ENCODE peak calls at places on chromosomes 16 and 17, in four cellular contexts. F is fibroblast of the aortic adventitia, L is cardiac muscle cell, I is tibial nerve. H is an unnamed sample.

GRCh38 chr17:77214743-77215142 is 74.0 kb downstream of the SEC14L1 start:
- DNase-seq in F (peak; percentile 34), L (peak; percentile 44), I (no peak), H (peak; percentile 32)

GRCh38 chr16:82456683-82457082 is 170.1 kb upstream of the CDH13 start:
- DNase-seq in F (peak; percentile 51), L (peak; percentile 65), I (no peak), H (peak; percentile 15)

GRCh38 chr16:66547101-66547989 is 2.6 kb downstream of the TK2 start:
- DNase-seq in F (no peak), L (no peak), I (no peak), H (no peak)

GRCh38 chr16:12271006-12271405 is 294.5 kb downstream of the SNX29 start:
- DNase-seq in F (peak; percentile 17), L (peak; percentile 17), I (no peak), H (peak; percentile 2)

GRCh38 chr17:40915721-40916256 is 21.7 kb downstream of the KRT23 start:
- DNase-seq in F (peak; percentile 50), L (no peak), I (no peak), H (peak; percentile 61)

GRCh38 chr17:45675012-45675411 is 109.1 kb upstream of the CRHR1 start:
- DNase-seq in F (no peak), L (no peak), I (no peak), H (no peak)

GRCh38 chr17:33469911-33470310 is 176.8 kb upstream of the ASIC2 start:
- DNase-seq in F (peak; percentile 5), L (peak; percentile 81), I (no peak), H (peak; percentile 38)

GRCh38 chr17:75679706-75680201 is 12.6 kb downstream of the SAP30BP start:
- DNase-seq in F (no peak), L (peak; percentile 31), I (peak; percentile 41), H (peak; percentile 52)

GRCh38 chr17:57257911-57258885 is 1.9 kb downstream of the MSI2 start:
- DNase-seq in F (peak; percentile 8), L (peak; percentile 54), I (no peak), H (no peak)

GRCh38 chr16:24257965-24258364 is 1.8 kb downstream of the CACNG3 start:
- DNase-seq in F (no peak), L (peak; percentile 1), I (no peak), H (no peak)

GRCh38 chr17:12231027-12231682 is 210.5 kb downstream of the MAP2K4 start:
- DNase-seq in F (peak; percentile 63), L (no peak), I (no peak), H (peak; percentile 41)

GRCh38 chr16:69779724-69780123 is 17.6 kb downstream of the WWP2 start:
- DNase-seq in F (no peak), L (no peak), I (no peak), H (no peak)

GRCh38 chr17:36524428-36524876 is 10.2 kb downstream of the MYO19 start:
- DNase-seq in F (no peak), L (no peak), I (no peak), H (peak; percentile 52)

GRCh38 chr17:63837962-63838585 is 4.4 kb downstream of the SMARCD2 start:
- DNase-seq in F (no peak), L (no peak), I (no peak), H (no peak)

GRCh38 chr16:85996843-85997242 is 97.9 kb downstream of the IRF8 start:
- DNase-seq in F (no peak), L (no peak), I (no peak), H (no peak)

DNA sequence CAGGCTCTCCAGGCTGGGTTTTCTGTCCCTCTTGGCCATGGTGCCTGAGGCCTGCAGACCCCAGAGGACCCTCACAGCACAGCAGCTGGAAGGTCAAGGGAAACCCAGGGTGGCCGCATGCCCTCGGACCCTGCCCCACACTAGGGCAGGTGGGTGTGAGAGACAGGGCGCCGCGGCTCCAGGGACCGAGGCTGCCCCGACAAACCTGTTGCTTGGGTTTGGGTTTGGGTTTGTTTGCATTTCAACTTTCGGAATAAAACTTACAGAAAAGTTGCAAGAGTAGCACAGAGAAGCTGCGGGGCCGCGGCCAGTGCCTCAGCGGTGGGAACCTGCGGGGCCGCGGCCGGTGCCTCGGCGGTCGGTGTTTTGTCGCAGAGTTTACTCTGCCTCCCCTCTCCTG is 7.8 kb downstream of the HGS start:
- DNase-seq in F (no peak), L (no peak), I (no peak), H (no peak)
- TF ChIP-seq CTCF in F (no peak), L (no peak), I (no peak), H (no peak)

DNA sequence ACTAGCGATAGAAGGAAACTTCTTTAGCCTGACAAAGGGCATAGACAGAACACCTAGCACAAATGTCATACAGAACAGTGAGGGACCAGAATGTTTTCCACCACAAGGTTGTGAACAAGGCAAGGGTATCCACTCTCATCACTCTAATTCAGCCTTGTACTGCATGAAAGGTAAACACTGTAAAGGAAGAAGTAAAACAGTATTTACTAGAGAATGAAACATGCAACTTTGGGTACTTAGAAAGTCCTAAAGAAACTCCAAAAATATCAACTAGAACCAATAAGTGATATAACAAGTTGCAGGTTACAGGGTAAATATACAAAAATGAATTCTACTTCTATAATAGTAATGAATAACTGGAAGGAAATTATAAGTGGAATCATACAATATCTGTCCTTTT is 32.2 kb downstream of the BRIP1 start:
- DNase-seq in F (no peak), L (no peak), I (no peak), H (no peak)
- TF ChIP-seq CTCF in F (no peak), L (no peak), I (no peak), H (no peak)

DNA sequence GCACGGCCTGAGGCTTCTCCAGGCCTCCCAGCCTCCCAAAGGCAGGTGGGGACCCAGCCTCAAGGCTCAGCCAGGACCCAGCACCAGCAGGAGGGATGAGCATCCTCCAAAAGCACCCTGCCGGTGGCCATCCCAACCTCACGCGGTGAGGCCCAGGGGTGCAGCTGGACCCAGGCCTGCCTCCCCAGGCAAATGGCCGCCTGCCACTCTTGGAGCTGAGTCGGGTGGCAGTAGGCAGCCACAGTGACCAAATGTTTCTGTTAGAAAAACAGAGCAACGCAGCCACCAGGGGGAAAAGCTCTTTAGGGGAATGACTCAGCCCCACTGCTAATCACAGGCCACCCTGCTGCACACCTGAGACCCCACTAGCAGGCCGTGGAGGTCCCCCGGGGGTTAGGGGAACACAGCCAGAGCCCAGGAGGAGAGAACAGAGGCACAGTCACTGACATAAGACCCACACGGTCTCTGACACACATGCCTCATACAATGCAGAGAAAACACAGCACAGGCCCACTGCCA is 12.5 kb downstream of the BCAR1 start:
- DNase-seq in F (peak; percentile 22), L (no peak), I (no peak), H (peak; percentile 63)
- TF ChIP-seq CTCF in F (peak; percentile 26), L (peak; percentile 13), I (no peak), H (peak; percentile 67)

GRCh38 chr17:31459716-31460115 is 68.2 kb downstream of the RAB11FIP4 start:
- DNase-seq in F (no peak), L (no peak), I (no peak), H (no peak)

GRCh38 chr17:31460226-31460721 is 68.8 kb downstream of the RAB11FIP4 start:
- DNase-seq in F (no peak), L (no peak), I (no peak), H (no peak)

GRCh38 chr17:31456814-31457213 is 65.3 kb downstream of the RAB11FIP4 start:
- DNase-seq in F (no peak), L (no peak), I (no peak), H (no peak)

GRCh38 chr17:31457391-31458234 is 66.1 kb downstream of the RAB11FIP4 start:
- DNase-seq in F (no peak), L (no peak), I (no peak), H (no peak)

GRCh38 chr17:31458829-31459228 is 67.4 kb downstream of the RAB11FIP4 start:
- DNase-seq in F (no peak), L (no peak), I (no peak), H (no peak)
- TF ChIP-seq CTCF in F (no peak), L (no peak), I (no peak), H (no peak)

GRCh38 chr16:55505333-55506015 is 3.4 kb upstream of the LPCAT2 start:
- DNase-seq in F (no peak), L (no peak), I (no peak), H (no peak)
- TF ChIP-seq CTCF in F (no peak), L (no peak), I (no peak), H (no peak)

GRCh38 chr17:3723556-3724372 is at the start of gene HASPIN:
- DNase-seq in F (peak; percentile 86), L (peak; percentile 92), I (peak; percentile 76), H (peak; percentile 80)
- TF ChIP-seq CTCF in F (peak; percentile 60), L (peak; percentile 29), I (peak; percentile 54), H (peak; percentile 58)

H was measured in HFFc6.